ENCODE peak calls at places on chromosomes 11 and 22, in ten cellular contexts. One of them, this sample, is unnamed.

GRCh38 chr22:43506487-43506886 is 94.7 kb downstream of the MPPED1 start:
- DNase-seq in CD4-positive, alpha-beta T cell: no peak
- DNase-seq in uterus: no peak
- DNase-seq in left lung: no peak
- DNase-seq in CD4-positive, CD25-positive, alpha-beta regulatory T cell: no peak
- DNase-seq in heart right ventricle: no peak
- DNase-seq in brain microvascular endothelial cell: no peak
- DNase-seq in caudate nucleus: no peak
- DNase-seq in neuronal stem cell: no peak
- DNase-seq in CD8-positive, alpha-beta T cell: no peak
- DNase-seq in this sample: no peak

GRCh38 chr11:93192163-93192562 is 5.6 kb downstream of the SLC36A4 start:
- DNase-seq in CD4-positive, CD25-positive, alpha-beta regulatory T cell: no peak
- DNase-seq in CD8-positive, alpha-beta T cell: no peak
- DNase-seq in caudate nucleus: no peak
- DNase-seq in neuronal stem cell: no peak
- DNase-seq in heart right ventricle: no peak
- DNase-seq in CD4-positive, alpha-beta T cell: no peak
- DNase-seq in brain microvascular endothelial cell: no peak
- DNase-seq in uterus: no peak
- DNase-seq in left lung: no peak
- DNase-seq in this sample: no peak

GRCh38 chr22:45640291-45640940 is 31.2 kb upstream of the ATXN10 start:
- DNase-seq in caudate nucleus: no peak
- DNase-seq in left lung: no peak
- DNase-seq in brain microvascular endothelial cell: no peak
- DNase-seq in neuronal stem cell: no peak
- DNase-seq in CD4-positive, alpha-beta T cell: no peak
- DNase-seq in heart right ventricle: no peak
- DNase-seq in CD8-positive, alpha-beta T cell: no peak
- DNase-seq in uterus: no peak
- DNase-seq in CD4-positive, CD25-positive, alpha-beta regulatory T cell: no peak
- DNase-seq in this sample: no peak

GRCh38 chr11:129323896-129324522 is 51.6 kb upstream of the BARX2 start:
- DNase-seq in CD4-positive, alpha-beta T cell: no peak
- DNase-seq in brain microvascular endothelial cell: no peak
- DNase-seq in heart right ventricle: peak
- DNase-seq in neuronal stem cell: no peak
- DNase-seq in CD8-positive, alpha-beta T cell: no peak
- DNase-seq in caudate nucleus: no peak
- DNase-seq in CD4-positive, CD25-positive, alpha-beta regulatory T cell: no peak
- DNase-seq in uterus: no peak
- DNase-seq in left lung: peak
- DNase-seq in this sample: no peak

GRCh38 chr11:132728026-132728425 is 804.3 kb downstream of the OPCML start:
- DNase-seq in uterus: no peak
- DNase-seq in CD4-positive, alpha-beta T cell: no peak
- DNase-seq in left lung: no peak
- DNase-seq in brain microvascular endothelial cell: no peak
- DNase-seq in heart right ventricle: no peak
- DNase-seq in CD8-positive, alpha-beta T cell: no peak
- DNase-seq in neuronal stem cell: no peak
- DNase-seq in caudate nucleus: no peak
- DNase-seq in CD4-positive, CD25-positive, alpha-beta regulatory T cell: no peak
- DNase-seq in this sample: no peak

GRCh38 chr22:21098099-21098671 is 52.4 kb downstream of the LRRC74B start:
- DNase-seq in neuronal stem cell: no peak
- DNase-seq in CD4-positive, CD25-positive, alpha-beta regulatory T cell: no peak
- DNase-seq in CD8-positive, alpha-beta T cell: no peak
- DNase-seq in CD4-positive, alpha-beta T cell: no peak
- DNase-seq in caudate nucleus: no peak
- DNase-seq in brain microvascular endothelial cell: no peak
- DNase-seq in heart right ventricle: no peak
- DNase-seq in left lung: no peak
- DNase-seq in uterus: no peak
- DNase-seq in this sample: no peak

GRCh38 chr11:120108785-120109168 is 29.1 kb downstream of the TRIM29 start:
- DNase-seq in CD4-positive, alpha-beta T cell: no peak
- DNase-seq in brain microvascular endothelial cell: no peak
- DNase-seq in neuronal stem cell: no peak
- DNase-seq in heart right ventricle: no peak
- DNase-seq in CD8-positive, alpha-beta T cell: no peak
- DNase-seq in uterus: no peak
- DNase-seq in CD4-positive, CD25-positive, alpha-beta regulatory T cell: no peak
- DNase-seq in left lung: no peak
- DNase-seq in caudate nucleus: no peak
- DNase-seq in this sample: no peak

GRCh38 chr22:44357296-44357961 is 44.7 kb upstream of the SHISAL1 start:
- DNase-seq in caudate nucleus: no peak
- DNase-seq in brain microvascular endothelial cell: no peak
- DNase-seq in left lung: peak
- DNase-seq in heart right ventricle: no peak
- DNase-seq in CD4-positive, CD25-positive, alpha-beta regulatory T cell: no peak
- DNase-seq in uterus: peak
- DNase-seq in CD8-positive, alpha-beta T cell: no peak
- DNase-seq in neuronal stem cell: no peak
- DNase-seq in CD4-positive, alpha-beta T cell: no peak
- DNase-seq in this sample: no peak

GRCh38 chr11:33605703-33606102 is 94.9 kb downstream of the C11orf91 start:
- DNase-seq in neuronal stem cell: no peak
- DNase-seq in CD4-positive, alpha-beta T cell: no peak
- DNase-seq in caudate nucleus: no peak
- DNase-seq in uterus: no peak
- DNase-seq in brain microvascular endothelial cell: no peak
- DNase-seq in heart right ventricle: no peak
- DNase-seq in CD8-positive, alpha-beta T cell: no peak
- DNase-seq in CD4-positive, CD25-positive, alpha-beta regulatory T cell: no peak
- DNase-seq in left lung: no peak
- DNase-seq in this sample: no peak

GRCh38 chr11:8932564-8933180 is at the start of gene C11orf16:
- DNase-seq in CD4-positive, CD25-positive, alpha-beta regulatory T cell: no peak
- DNase-seq in CD8-positive, alpha-beta T cell: no peak
- DNase-seq in heart right ventricle: no peak
- DNase-seq in CD4-positive, alpha-beta T cell: no peak
- DNase-seq in left lung: no peak
- DNase-seq in neuronal stem cell: no peak
- DNase-seq in caudate nucleus: no peak
- DNase-seq in uterus: no peak
- DNase-seq in brain microvascular endothelial cell: no peak
- DNase-seq in this sample: no peak

GRCh38 chr11:61616443-61616842 is 35.6 kb upstream of the SYT7 start:
- DNase-seq in uterus: no peak
- DNase-seq in brain microvascular endothelial cell: peak
- DNase-seq in CD4-positive, alpha-beta T cell: no peak
- DNase-seq in heart right ventricle: no peak
- DNase-seq in caudate nucleus: no peak
- DNase-seq in CD4-positive, CD25-positive, alpha-beta regulatory T cell: no peak
- DNase-seq in left lung: no peak
- DNase-seq in CD8-positive, alpha-beta T cell: no peak
- DNase-seq in neuronal stem cell: no peak
- DNase-seq in this sample: no peak

GRCh38 chr22:26321469-26321913 is 107.6 kb upstream of the ASPHD2 start:
- DNase-seq in caudate nucleus: no peak
- DNase-seq in CD4-positive, CD25-positive, alpha-beta regulatory T cell: no peak
- DNase-seq in brain microvascular endothelial cell: peak
- DNase-seq in CD4-positive, alpha-beta T cell: no peak
- DNase-seq in heart right ventricle: peak
- DNase-seq in CD8-positive, alpha-beta T cell: no peak
- DNase-seq in neuronal stem cell: no peak
- DNase-seq in uterus: no peak
- DNase-seq in left lung: no peak
- DNase-seq in this sample: peak

GRCh38 chr11:72000591-72000867 is 1.8 kb downstream of the IL18BP start:
- DNase-seq in caudate nucleus: no peak
- DNase-seq in uterus: peak
- DNase-seq in CD4-positive, CD25-positive, alpha-beta regulatory T cell: no peak
- DNase-seq in neuronal stem cell: no peak
- DNase-seq in CD8-positive, alpha-beta T cell: no peak
- DNase-seq in CD4-positive, alpha-beta T cell: no peak
- DNase-seq in brain microvascular endothelial cell: no peak
- DNase-seq in left lung: no peak
- DNase-seq in heart right ventricle: no peak
- DNase-seq in this sample: no peak

GRCh38 chr11:119332111-119332765 is 2.1 kb upstream of the RNF26 start:
- DNase-seq in left lung: no peak
- DNase-seq in CD8-positive, alpha-beta T cell: no peak
- DNase-seq in caudate nucleus: no peak
- DNase-seq in uterus: no peak
- DNase-seq in brain microvascular endothelial cell: no peak
- DNase-seq in neuronal stem cell: no peak
- DNase-seq in heart right ventricle: no peak
- DNase-seq in CD4-positive, alpha-beta T cell: no peak
- DNase-seq in CD4-positive, CD25-positive, alpha-beta regulatory T cell: no peak
- DNase-seq in this sample: no peak

GRCh38 chr11:79052539-79052938 is 388.3 kb downstream of the TENM4 start:
- DNase-seq in brain microvascular endothelial cell: peak
- DNase-seq in uterus: no peak
- DNase-seq in CD4-positive, alpha-beta T cell: no peak
- DNase-seq in caudate nucleus: no peak
- DNase-seq in CD8-positive, alpha-beta T cell: no peak
- DNase-seq in heart right ventricle: no peak
- DNase-seq in left lung: no peak
- DNase-seq in neuronal stem cell: no peak
- DNase-seq in CD4-positive, CD25-positive, alpha-beta regulatory T cell: no peak
- DNase-seq in this sample: no peak

GRCh38 chr22:37526376-37526775 is 7.2 kb upstream of the CARD10 start:
- DNase-seq in brain microvascular endothelial cell: peak
- DNase-seq in CD4-positive, CD25-positive, alpha-beta regulatory T cell: no peak
- DNase-seq in neuronal stem cell: no peak
- DNase-seq in CD8-positive, alpha-beta T cell: no peak
- DNase-seq in left lung: no peak
- DNase-seq in heart right ventricle: no peak
- DNase-seq in CD4-positive, alpha-beta T cell: no peak
- DNase-seq in uterus: no peak
- DNase-seq in caudate nucleus: no peak
- DNase-seq in this sample: peak

GRCh38 chr11:14809466-14809865 is 82.6 kb downstream of the CYP2R1 start:
- DNase-seq in left lung: no peak
- DNase-seq in CD8-positive, alpha-beta T cell: no peak
- DNase-seq in caudate nucleus: no peak
- DNase-seq in neuronal stem cell: no peak
- DNase-seq in CD4-positive, alpha-beta T cell: no peak
- DNase-seq in brain microvascular endothelial cell: no peak
- DNase-seq in heart right ventricle: no peak
- DNase-seq in uterus: no peak
- DNase-seq in CD4-positive, CD25-positive, alpha-beta regulatory T cell: no peak
- DNase-seq in this sample: peak

GRCh38 chr11:116930586-116930985 is 93.2 kb upstream of the APOA1 start:
- DNase-seq in neuronal stem cell: no peak
- DNase-seq in CD4-positive, alpha-beta T cell: no peak
- DNase-seq in uterus: no peak
- DNase-seq in left lung: no peak
- DNase-seq in heart right ventricle: no peak
- DNase-seq in caudate nucleus: no peak
- DNase-seq in brain microvascular endothelial cell: no peak
- DNase-seq in CD4-positive, CD25-positive, alpha-beta regulatory T cell: no peak
- DNase-seq in CD8-positive, alpha-beta T cell: no peak
- DNase-seq in this sample: no peak
- H3K27ac ChIP-seq in neuronal stem cell: no peak
- H3K27ac ChIP-seq in CD4-positive, alpha-beta T cell: peak
- H3K27ac ChIP-seq in uterus: peak
- H3K27ac ChIP-seq in left lung: no peak
- H3K27ac ChIP-seq in heart right ventricle: peak
- H3K27ac ChIP-seq in caudate nucleus: peak
- H3K27ac ChIP-seq in brain microvascular endothelial cell: no peak
- H3K27ac ChIP-seq in CD4-positive, CD25-positive, alpha-beta regulatory T cell: peak
- H3K27ac ChIP-seq in CD8-positive, alpha-beta T cell: peak
- H3K27ac ChIP-seq in this sample: no peak

DNA sequence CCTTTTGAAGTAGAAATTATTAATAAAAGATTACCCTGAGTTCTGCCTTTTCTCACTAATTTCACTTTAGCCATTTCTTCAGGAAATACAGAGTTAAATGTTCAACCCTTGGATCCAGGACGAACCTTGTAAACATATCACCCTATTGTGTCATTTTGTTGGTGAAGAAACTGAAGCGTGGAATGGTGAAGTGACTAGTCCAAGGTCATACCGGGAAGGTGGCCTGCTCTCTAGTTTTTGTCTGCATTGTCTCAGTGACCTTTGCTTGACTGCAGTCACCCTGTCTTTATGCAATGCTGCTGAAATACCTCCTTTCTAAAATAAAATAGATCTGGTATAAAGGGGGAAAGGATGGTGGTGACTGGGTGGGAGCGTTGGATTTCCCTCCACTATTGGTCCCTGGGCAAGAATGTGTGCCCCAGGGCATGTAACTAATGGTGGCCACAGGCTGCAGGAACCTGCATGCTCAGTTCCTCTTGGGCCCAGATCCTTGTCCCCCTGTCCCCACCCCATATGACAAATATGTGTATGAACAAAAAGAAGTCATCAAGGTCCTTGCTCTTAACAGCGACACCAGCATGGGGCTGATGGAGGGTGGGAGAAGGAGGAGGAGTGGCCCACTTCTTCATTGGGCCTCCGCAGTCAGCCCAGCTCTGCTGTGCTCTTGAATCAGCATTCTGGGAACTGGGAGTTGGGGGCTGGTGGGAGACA is 977 bp upstream of the SORL1-AS1 start:
- DNase-seq in CD4-positive, CD25-positive, alpha-beta regulatory T cell: no peak
- DNase-seq in left lung: no peak
- DNase-seq in caudate nucleus: no peak
- DNase-seq in neuronal stem cell: no peak
- DNase-seq in uterus: no peak
- DNase-seq in heart right ventricle: no peak
- DNase-seq in CD8-positive, alpha-beta T cell: no peak
- DNase-seq in brain microvascular endothelial cell: no peak
- DNase-seq in CD4-positive, alpha-beta T cell: no peak
- DNase-seq in this sample: no peak
- H3K27ac ChIP-seq in CD4-positive, CD25-positive, alpha-beta regulatory T cell: peak
- H3K27ac ChIP-seq in left lung: no peak
- H3K27ac ChIP-seq in caudate nucleus: peak
- H3K27ac ChIP-seq in neuronal stem cell: no peak
- H3K27ac ChIP-seq in uterus: no peak
- H3K27ac ChIP-seq in heart right ventricle: no peak
- H3K27ac ChIP-seq in CD8-positive, alpha-beta T cell: peak
- H3K27ac ChIP-seq in brain microvascular endothelial cell: no peak
- H3K27ac ChIP-seq in CD4-positive, alpha-beta T cell: peak
- H3K27ac ChIP-seq in this sample: no peak

DNA sequence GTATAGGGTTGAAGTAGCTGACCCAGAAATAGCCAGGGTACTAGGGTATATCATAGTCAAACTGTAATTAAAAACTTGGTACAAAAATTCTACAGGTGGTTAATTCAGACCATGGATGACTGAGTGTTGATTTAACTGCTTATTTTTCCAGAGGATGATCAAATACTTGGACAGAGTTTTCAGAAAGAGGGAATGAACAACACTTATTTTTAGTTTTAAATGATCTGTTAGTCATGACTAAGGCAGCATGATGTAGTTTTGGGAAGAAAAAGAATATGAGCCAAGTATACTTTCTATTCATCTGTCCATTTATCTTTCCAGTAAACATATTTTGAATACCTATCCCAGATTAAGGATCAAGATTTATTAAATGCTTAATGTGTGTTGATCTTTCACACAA is 19.8 kb upstream of the CCDC89 start:
- DNase-seq in neuronal stem cell: no peak
- DNase-seq in CD8-positive, alpha-beta T cell: no peak
- DNase-seq in CD4-positive, CD25-positive, alpha-beta regulatory T cell: no peak
- DNase-seq in caudate nucleus: no peak
- DNase-seq in left lung: no peak
- DNase-seq in CD4-positive, alpha-beta T cell: no peak
- DNase-seq in heart right ventricle: no peak
- DNase-seq in brain microvascular endothelial cell: no peak
- DNase-seq in uterus: no peak
- DNase-seq in this sample: no peak
- H3K27ac ChIP-seq in neuronal stem cell: no peak
- H3K27ac ChIP-seq in CD8-positive, alpha-beta T cell: no peak
- H3K27ac ChIP-seq in CD4-positive, CD25-positive, alpha-beta regulatory T cell: no peak
- H3K27ac ChIP-seq in caudate nucleus: no peak
- H3K27ac ChIP-seq in left lung: peak
- H3K27ac ChIP-seq in CD4-positive, alpha-beta T cell: no peak
- H3K27ac ChIP-seq in heart right ventricle: no peak
- H3K27ac ChIP-seq in brain microvascular endothelial cell: no peak
- H3K27ac ChIP-seq in uterus: peak
- H3K27ac ChIP-seq in this sample: no peak

GRCh38 chr22:35537252-35537651 is 3.4 kb upstream of the RASD2 start:
- DNase-seq in CD4-positive, alpha-beta T cell: no peak
- DNase-seq in caudate nucleus: no peak
- DNase-seq in heart right ventricle: no peak
- DNase-seq in CD4-positive, CD25-positive, alpha-beta regulatory T cell: no peak
- DNase-seq in CD8-positive, alpha-beta T cell: no peak
- DNase-seq in neuronal stem cell: no peak
- DNase-seq in uterus: no peak
- DNase-seq in left lung: no peak
- DNase-seq in brain microvascular endothelial cell: no peak
- DNase-seq in this sample: no peak
- H3K27ac ChIP-seq in CD4-positive, alpha-beta T cell: no peak
- H3K27ac ChIP-seq in caudate nucleus: no peak
- H3K27ac ChIP-seq in heart right ventricle: no peak
- H3K27ac ChIP-seq in CD4-positive, CD25-positive, alpha-beta regulatory T cell: no peak
- H3K27ac ChIP-seq in CD8-positive, alpha-beta T cell: no peak
- H3K27ac ChIP-seq in neuronal stem cell: no peak
- H3K27ac ChIP-seq in uterus: no peak
- H3K27ac ChIP-seq in left lung: no peak
- H3K27ac ChIP-seq in brain microvascular endothelial cell: no peak
- H3K27ac ChIP-seq in this sample: no peak